ENCODE peak calls at places on chromosomes 3 and 15, in four cellular contexts. N is PC-9, M is A673, X is cardiac muscle cell. T is an unnamed sample. For H3K4me1, the result is how much of the 10 kb centered on the place peaks cover.

GRCh38 chr3:8283180-8283579 is 218.4 kb upstream of the LMCD1 start:
- DNase-seq in N (no peak), M (no peak), X (no peak), T (no peak)

GRCh38 chr15:55696221-55696620 is 46.7 kb downstream of the PRTG start:
- DNase-seq in N (no peak), M (no peak), X (no peak), T (no peak)

GRCh38 chr3:134677196-134677986 is 26.6 kb upstream of the KY start:
- DNase-seq in N (peak), M (peak), X (peak), T (peak)

GRCh38 chr3:38650248-38650940 is 907 bp upstream of the SCN5A start:
- DNase-seq in N (no peak), M (no peak), X (no peak), T (no peak)

GRCh38 chr15:67836477-67836876 is 3.4 kb downstream of the RNU6-1 start:
- DNase-seq in N (no peak), M (peak), X (peak), T (no peak)

GRCh38 chr15:63344737-63345390 is 36.8 kb downstream of the CA12 start:
- DNase-seq in N (no peak), M (no peak), X (no peak), T (no peak)

GRCh38 chr3:8848696-8849131 is 79.3 kb upstream of the OXTR start:
- DNase-seq in N (no peak), M (no peak), X (no peak), T (no peak)

GRCh38 chr15:88014492-88014891 is 242.0 kb downstream of the NTRK3 start:
- DNase-seq in N (no peak), M (no peak), X (no peak), T (no peak)

GRCh38 chr3:73586190-73586589 is 38.6 kb downstream of the PDZRN3 start:
- DNase-seq in N (no peak), M (no peak), X (no peak), T (no peak)

GRCh38 chr15:73530649-73531048 is 87.7 kb downstream of the REC114 start:
- DNase-seq in N (peak), M (no peak), X (no peak), T (no peak)

GRCh38 chr3:69740103-69741021 is 1.1 kb downstream of the MITF start:
- DNase-seq in N (peak), M (no peak), X (peak), T (peak)

GRCh38 chr15:36024066-36024465 is 478.1 kb upstream of the DPH6 start:
- DNase-seq in N (no peak), M (peak), X (no peak), T (no peak)

GRCh38 chr3:124512881-124513609 is 217.2 kb upstream of the UMPS start:
- DNase-seq in N (peak), M (no peak), X (no peak), T (no peak)

GRCh38 chr3:183638092-183638644 is 2.7 kb downstream of the KLHL24 start:
- DNase-seq in N (no peak), M (no peak), X (no peak), T (no peak)

DNA sequence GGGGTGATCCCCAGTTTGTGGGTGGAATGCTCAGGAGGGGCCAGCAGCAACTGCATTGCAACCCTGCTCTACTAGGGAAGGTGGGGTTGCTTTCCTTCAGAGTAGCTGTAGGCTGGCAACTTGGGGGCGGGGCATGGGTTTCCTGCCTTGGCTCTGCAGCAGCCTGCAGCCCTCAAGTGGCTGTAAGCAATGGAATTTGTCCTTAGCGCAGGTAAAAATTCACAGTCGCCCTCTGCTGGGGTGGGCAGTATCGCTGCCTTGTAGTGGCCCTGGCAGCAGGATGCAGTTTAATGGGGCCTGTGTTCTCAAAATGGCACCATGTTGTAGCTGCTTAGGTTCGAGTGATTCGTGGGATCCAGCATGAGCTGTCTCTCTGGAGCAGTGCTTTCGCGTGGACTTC is 29.8 kb downstream of the STT3B start:
- DNase-seq in N (no peak), M (no peak), X (peak), T (peak)
- H3K4me1 ChIP-seq in N (under half), M (under half), X (under half), T (under half)

DNA sequence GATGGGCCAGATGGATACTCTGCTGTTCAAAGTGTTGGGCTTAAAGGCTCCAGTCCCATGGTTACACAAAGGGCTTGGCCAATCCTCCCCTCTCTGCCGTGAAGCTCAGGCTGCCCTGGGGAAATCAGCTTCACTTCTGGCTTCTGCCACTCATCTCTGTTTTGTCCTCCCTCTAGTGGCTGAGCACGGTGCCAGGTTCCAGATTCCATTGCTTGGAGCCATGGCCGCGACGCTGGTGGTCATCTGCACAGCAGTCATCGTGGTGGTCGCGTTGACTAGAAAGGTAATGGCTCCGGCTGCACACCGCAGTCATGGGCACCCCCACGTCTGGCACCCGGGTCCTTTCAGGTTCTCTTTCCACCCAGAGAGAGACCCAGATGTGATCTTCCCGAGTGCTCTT is 5.6 kb downstream of the TIGIT start:
- DNase-seq in N (peak), M (peak), X (peak), T (no peak)
- H3K4me3 ChIP-seq in N (no peak), M (peak), X (no peak), T (no peak)

GRCh38 chr15:65782096-65782495 is 10.0 kb downstream of the DENND4A start:
- DNase-seq in N (no peak), M (no peak), X (no peak), T (no peak)
- H3K27ac ChIP-seq in N (no peak), M (no peak), X (no peak), T (no peak)

DNA sequence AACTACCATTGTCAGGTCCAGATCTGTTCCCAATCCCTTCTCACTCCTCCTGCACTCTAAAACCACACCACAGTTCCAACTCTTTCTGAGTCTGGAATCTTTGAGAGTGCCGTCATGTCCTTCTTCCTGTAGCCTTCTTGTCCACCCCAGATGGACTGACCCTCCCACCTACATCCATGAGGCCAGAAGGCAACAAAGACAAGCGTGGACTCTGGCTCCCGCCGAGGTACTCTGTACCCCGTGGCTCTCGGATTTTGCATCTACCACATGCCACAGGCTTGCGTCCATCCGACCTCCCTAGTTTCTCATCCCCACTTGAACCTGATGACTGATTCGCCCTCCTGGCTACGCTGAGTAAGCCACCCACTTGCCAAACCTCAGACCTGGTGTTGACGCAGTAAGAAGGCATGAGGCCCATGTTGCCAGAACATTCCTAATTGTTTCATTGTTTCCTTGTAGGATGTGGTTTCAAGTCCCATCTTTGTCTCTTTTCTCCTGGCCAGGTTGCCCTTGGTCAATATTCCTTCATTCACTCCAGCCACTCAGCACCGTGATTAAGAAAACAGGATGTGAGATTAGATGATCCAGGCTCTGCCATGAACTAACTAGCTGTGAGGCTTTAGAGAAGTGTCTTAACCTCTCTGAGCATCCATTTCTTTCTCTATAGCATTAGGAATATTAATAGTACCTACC is 1.1 kb upstream of the ZBTB38 start:
- DNase-seq in N (no peak), M (no peak), X (no peak), T (no peak)
- H3K4me1 ChIP-seq in N (under half), M (under half), X (under half), T (under half)

GRCh38 chr15:33756950-33757349 is 211.3 kb upstream of the CHRM5 start:
- DNase-seq in N (no peak), M (no peak), X (no peak), T (peak)

GRCh38 chr15:33753012-33753411 is 215.3 kb upstream of the CHRM5 start:
- DNase-seq in N (no peak), M (no peak), X (no peak), T (no peak)

GRCh38 chr15:33754242-33754641 is 214.1 kb upstream of the CHRM5 start:
- DNase-seq in N (no peak), M (no peak), X (no peak), T (no peak)

DNA sequence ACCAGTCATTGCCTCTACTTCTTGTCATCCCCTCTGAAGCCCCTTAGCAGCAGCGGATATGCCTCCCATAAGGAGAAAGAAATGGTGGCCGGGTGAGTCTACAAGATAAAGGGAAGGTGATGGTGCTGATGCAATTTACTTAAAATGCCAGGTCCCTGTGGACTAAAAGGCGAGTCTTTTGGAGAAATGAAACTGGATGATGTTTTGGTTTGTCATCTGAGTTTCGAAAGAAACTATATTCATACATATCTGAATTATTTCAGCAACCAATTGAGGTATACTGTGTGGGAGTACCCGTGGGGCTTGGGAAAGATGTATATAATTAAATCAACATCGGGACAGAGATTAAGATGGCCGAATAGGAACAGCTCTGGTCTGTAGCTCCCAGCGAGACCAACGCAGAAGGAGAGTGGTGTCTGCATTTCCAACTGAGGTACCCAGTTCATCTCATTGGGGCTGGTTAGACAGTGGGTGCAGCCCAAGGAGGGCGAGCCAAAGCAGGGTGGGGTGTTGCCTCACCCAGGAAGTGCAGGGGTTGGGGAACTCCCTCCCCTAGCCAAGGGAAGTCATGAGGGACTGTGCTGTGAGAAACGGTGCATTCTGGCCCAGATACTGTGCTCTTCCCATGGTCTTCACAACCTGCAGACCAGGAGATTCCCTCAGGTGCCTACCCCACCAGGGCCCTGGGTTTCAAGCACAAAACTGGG is 210.6 kb upstream of the CHRM5 start:
- DNase-seq in N (no peak), M (no peak), X (no peak), T (no peak)
- H3K4me3 ChIP-seq in N (no peak), M (no peak), X (no peak), T (no peak)

DNA sequence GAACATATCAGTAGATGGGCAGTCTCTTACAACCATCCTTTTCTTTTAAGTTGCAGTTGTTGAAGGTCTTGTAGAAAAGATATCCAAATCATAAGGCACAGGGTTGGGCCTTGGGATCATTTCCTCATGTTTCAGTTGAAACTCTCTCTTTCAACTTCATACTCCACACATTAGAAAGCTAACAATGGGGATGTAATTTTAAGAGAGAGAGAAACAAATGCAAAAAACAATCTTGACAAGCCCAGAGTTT is 747.9 kb downstream of the ROBO1 start:
- DNase-seq in N (no peak), M (no peak), X (no peak), T (no peak)
- H3K27ac ChIP-seq in N (peak), M (peak), X (no peak), T (no peak)

GRCh38 chr15:38688761-38689160 is 124.1 kb upstream of the RASGRP1 start:
- DNase-seq in N (no peak), M (no peak), X (no peak), T (no peak)
- H3K4me1 ChIP-seq in N (under half), M (under half), X (under half), T (under half)

DNA sequence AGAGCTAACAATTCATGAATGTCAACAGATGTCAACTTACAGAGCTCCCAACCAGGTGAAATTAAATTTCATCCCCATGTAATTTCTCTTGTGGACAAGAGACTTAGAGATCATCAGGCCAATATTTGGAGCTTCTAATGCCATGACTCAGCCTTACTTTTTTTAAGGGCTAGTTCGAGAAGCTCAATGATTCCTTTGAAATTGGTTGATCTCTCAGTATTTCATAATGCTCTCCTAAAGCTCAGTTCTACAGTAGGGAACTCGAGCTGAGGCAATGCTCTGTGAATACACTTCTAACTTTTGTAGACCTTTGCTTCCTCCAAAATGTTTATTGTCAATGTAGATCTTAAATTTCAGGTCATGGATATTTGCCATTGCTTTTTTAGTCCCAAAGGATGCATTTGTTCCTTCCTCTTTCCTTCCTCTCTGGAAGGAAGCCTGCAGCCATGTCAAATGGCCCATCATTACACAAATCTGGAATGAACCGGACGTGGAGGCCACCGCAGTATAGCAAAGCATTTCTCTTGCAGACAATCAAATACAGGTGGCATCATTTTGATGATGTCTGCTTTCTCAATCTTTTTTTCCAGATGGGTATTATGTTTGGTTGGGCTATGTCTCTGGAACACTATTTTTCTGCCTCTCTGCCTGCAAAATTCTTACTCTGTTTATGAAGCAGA is 28.3 kb downstream of the STARD5 start:
- DNase-seq in N (no peak), M (no peak), X (no peak), T (no peak)
- H3K4me3 ChIP-seq in N (no peak), M (no peak), X (no peak), T (no peak)

GRCh38 chr15:69414702-69415161 is 583 bp downstream of the KIF23 start:
- DNase-seq in N (peak), M (peak), X (peak), T (peak)
- H3K27ac ChIP-seq in N (peak), M (peak), X (peak), T (peak)

T was measured in lower lobe of right lung.